ENCODE peak calls at places on chromosomes 7 and 10, in eight cellular contexts. W is lung, X is lower lobe of right lung, J is right atrium auricular region, R is H9, P is HCT116, I is IMR-90, E is astrocyte. L is an unnamed sample. For H3K4me1, the result is how much of the 10 kb centered on the place peaks cover.

GRCh38 chr7:107045980-107046379 is 1.5 kb downstream of the PRKAR2B start:
- DNase-seq in W (no peak), X (no peak), J (no peak), R (no peak), P (no peak), I (peak), E (peak), L (no peak)

GRCh38 chr10:71123023-71123422 is 89.3 kb upstream of the UNC5B start:
- DNase-seq in W (no peak), X (no peak), J (no peak), R (no peak), P (no peak), I (no peak), E (no peak), L (no peak)

GRCh38 chr7:138608292-138608691 is 92.9 kb downstream of the SVOPL start:
- DNase-seq in W (no peak), X (no peak), J (no peak), R (no peak), P (no peak), I (peak), E (peak), L (no peak)

GRCh38 chr7:3943265-3943664 is 642.2 kb downstream of the SDK1 start:
- DNase-seq in W (no peak), X (no peak), J (no peak), R (no peak), P (no peak), I (no peak), E (no peak), L (no peak)

GRCh38 chr7:129644634-129645230 is 33.2 kb downstream of the NRF1 start:
- DNase-seq in W (no peak), X (no peak), J (no peak), R (no peak), P (peak), I (peak), E (peak), L (no peak)

GRCh38 chr7:103009466-103010219 is 65.0 kb downstream of the FBXL13 start:
- DNase-seq in W (no peak), X (no peak), J (no peak), R (no peak), P (no peak), I (no peak), E (no peak), L (no peak)

GRCh38 chr10:59887006-59887405 is 19.4 kb downstream of the CCDC6 start:
- DNase-seq in W (no peak), X (no peak), J (no peak), R (no peak), P (no peak), I (peak), E (no peak), L (no peak)

GRCh38 chr10:49743464-49744075 is 18.6 kb downstream of the OGDHL start:
- DNase-seq in W (no peak), X (no peak), J (peak), R (peak), P (no peak), I (no peak), E (no peak), L (no peak)

GRCh38 chr10:117796394-117796793 is 250.3 kb downstream of the RAB11FIP2 start:
- DNase-seq in W (no peak), X (no peak), J (no peak), R (no peak), P (no peak), I (no peak), E (no peak), L (no peak)

GRCh38 chr7:102204212-102204611 is 82.5 kb upstream of the SH2B2 start:
- DNase-seq in W (no peak), X (no peak), J (no peak), R (no peak), P (no peak), I (no peak), E (no peak), L (no peak)

GRCh38 chr10:116385994-116386809 is 41.4 kb upstream of the PNLIPRP3 start:
- DNase-seq in W (no peak), X (no peak), J (no peak), R (no peak), P (peak), I (peak), E (peak), L (peak)

GRCh38 chr10:48465860-48466521 is 138.9 kb downstream of the ARHGAP22 start:
- DNase-seq in W (no peak), X (no peak), J (no peak), R (peak), P (no peak), I (no peak), E (no peak), L (peak)

GRCh38 chr10:68900427-68901105 is 549 bp upstream of the DDX50 start:
- DNase-seq in W (no peak), X (peak), J (no peak), R (no peak), P (no peak), I (peak), E (peak), L (no peak)

GRCh38 chr7:73828107-73828803 is 2.5 kb upstream of the CLDN4 start:
- DNase-seq in W (no peak), X (no peak), J (no peak), R (no peak), P (peak), I (peak), E (peak), L (peak)

GRCh38 chr10:5643356-5643755 is 23.0 kb downstream of the ASB13 start:
- DNase-seq in W (no peak), X (no peak), J (no peak), R (no peak), P (no peak), I (no peak), E (no peak), L (no peak)

GRCh38 chr10:97464226-97464625 is 18.3 kb downstream of the ZDHHC16 start:
- DNase-seq in W (no peak), X (no peak), J (no peak), R (no peak), P (no peak), I (no peak), E (no peak), L (no peak)

GRCh38 chr7:155414508-155414907 is 43.4 kb upstream of the EN2 start:
- DNase-seq in W (no peak), X (no peak), J (no peak), R (peak), P (peak), I (no peak), E (no peak), L (no peak)

GRCh38 chr7:133059263-133059662 is 22.6 kb downstream of the CHCHD3 start:
- DNase-seq in W (no peak), X (no peak), J (no peak), R (no peak), P (no peak), I (no peak), E (no peak), L (no peak)

GRCh38 chr7:133064082-133064825 is 17.6 kb downstream of the CHCHD3 start:
- DNase-seq in W (no peak), X (no peak), J (no peak), R (no peak), P (no peak), I (no peak), E (no peak), L (no peak)

GRCh38 chr7:133060016-133060415 is 21.9 kb downstream of the CHCHD3 start:
- DNase-seq in W (no peak), X (no peak), J (no peak), R (no peak), P (no peak), I (no peak), E (no peak), L (no peak)

GRCh38 chr7:133061792-133062191 is 20.1 kb downstream of the CHCHD3 start:
- DNase-seq in W (no peak), X (no peak), J (no peak), R (no peak), P (no peak), I (no peak), E (no peak), L (no peak)

GRCh38 chr7:133061357-133061756 is 20.5 kb downstream of the CHCHD3 start:
- DNase-seq in W (no peak), X (no peak), J (no peak), R (no peak), P (no peak), I (no peak), E (no peak), L (no peak)
- H3K4me1 ChIP-seq in W (under half), X (under half), J (under half), R (under half), P (under half), I (under half), E (under half), L (under half)

GRCh38 chr10:80718024-80718423 is 180.3 kb downstream of the SH2D4B start:
- DNase-seq in W (no peak), X (no peak), J (peak), R (no peak), P (no peak), I (no peak), E (no peak), L (no peak)

GRCh38 chr10:80714566-80714965 is 176.9 kb downstream of the SH2D4B start:
- DNase-seq in W (no peak), X (no peak), J (peak), R (no peak), P (no peak), I (no peak), E (no peak), L (no peak)

GRCh38 chr10:80708808-80709207 is 171.1 kb downstream of the SH2D4B start:
- DNase-seq in W (no peak), X (no peak), J (no peak), R (no peak), P (no peak), I (no peak), E (no peak), L (no peak)

GRCh38 chr10:80709879-80710278 is 172.2 kb downstream of the SH2D4B start:
- DNase-seq in W (no peak), X (no peak), J (no peak), R (no peak), P (no peak), I (no peak), E (no peak), L (no peak)

GRCh38 chr10:80713398-80713928 is 175.8 kb downstream of the SH2D4B start:
- DNase-seq in W (no peak), X (no peak), J (peak), R (peak), P (no peak), I (no peak), E (no peak), L (no peak)
- H3K4me1 ChIP-seq in W (under half), X (under half), J (under half), R (under half), P (under half), I (under half), E (under half), L (under half)

GRCh38 chr10:106991084-106991483 is 173.4 kb downstream of the SORCS1 start:
- DNase-seq in W (no peak), X (no peak), J (no peak), R (no peak), P (no peak), I (no peak), E (no peak), L (no peak)
- H3K4me1 ChIP-seq in W (under half), X (under half), J (under half), R (under half), P (under half), I (under half), E (under half), L (under half)

GRCh38 chr10:79082631-79083581 is 14.1 kb downstream of the ZMIZ1 start:
- DNase-seq in W (no peak), X (no peak), J (no peak), R (no peak), P (no peak), I (peak), E (peak), L (no peak)

GRCh38 chr10:79079490-79080355 is 11.0 kb downstream of the ZMIZ1 start:
- DNase-seq in W (no peak), X (peak), J (peak), R (no peak), P (no peak), I (peak), E (peak), L (peak)

GRCh38 chr10:79084012-79084971 is 15.5 kb downstream of the ZMIZ1 start:
- DNase-seq in W (peak), X (peak), J (peak), R (no peak), P (no peak), I (peak), E (peak), L (no peak)

GRCh38 chr10:79081353-79082034 is 12.7 kb downstream of the ZMIZ1 start:
- DNase-seq in W (no peak), X (no peak), J (no peak), R (no peak), P (no peak), I (peak), E (peak), L (peak)

GRCh38 chr10:79082035-79082373 is 13.2 kb downstream of the ZMIZ1 start:
- DNase-seq in W (no peak), X (no peak), J (no peak), R (no peak), P (no peak), I (no peak), E (no peak), L (no peak)
- H3K4me1 ChIP-seq in W (half or more), X (half or more), J (half or more), R (under half), P (half or more), I (half or more), E (half or more), L (under half)

L was measured in BE2C.